ENCODE peak calls at places on chromosomes 4 and X, in five cellular contexts. One of them, this sample, is unnamed.

GRCh38 chr4:183142566-183143545 is 43.8 kb downstream of the WWC2 start:
- DNase-seq in body of pancreas: peak
- DNase-seq in AG10803: peak
- DNase-seq in bronchial epithelial cell: peak
- DNase-seq in brain microvascular endothelial cell: no peak
- DNase-seq in this sample: peak

GRCh38 chr4:28229092-28229491 is 1368.5 kb downstream of the STIM2 start:
- DNase-seq in brain microvascular endothelial cell: no peak
- DNase-seq in AG10803: peak
- DNase-seq in bronchial epithelial cell: peak
- DNase-seq in body of pancreas: no peak
- DNase-seq in this sample: peak

GRCh38 chrX:18889346-18889745 is 94.6 kb downstream of the PHKA2 start:
- DNase-seq in brain microvascular endothelial cell: no peak
- DNase-seq in AG10803: no peak
- DNase-seq in bronchial epithelial cell: no peak
- DNase-seq in body of pancreas: no peak
- DNase-seq in this sample: no peak

GRCh38 chr4:71206763-71207162 is 132.1 kb upstream of the SLC4A4 start:
- DNase-seq in body of pancreas: no peak
- DNase-seq in bronchial epithelial cell: no peak
- DNase-seq in brain microvascular endothelial cell: peak
- DNase-seq in AG10803: peak
- DNase-seq in this sample: peak

GRCh38 chr4:8857682-8858187 is 13.9 kb downstream of the HMX1 start:
- DNase-seq in body of pancreas: no peak
- DNase-seq in brain microvascular endothelial cell: no peak
- DNase-seq in AG10803: no peak
- DNase-seq in bronchial epithelial cell: no peak
- DNase-seq in this sample: no peak

GRCh38 chrX:45449982-45450381 is 249.3 kb upstream of the DIPK2B start:
- DNase-seq in AG10803: peak
- DNase-seq in bronchial epithelial cell: peak
- DNase-seq in body of pancreas: no peak
- DNase-seq in brain microvascular endothelial cell: no peak
- DNase-seq in this sample: peak

GRCh38 chr4:69408451-69408850 is 87.3 kb downstream of the UGT2B4 start:
- DNase-seq in brain microvascular endothelial cell: no peak
- DNase-seq in AG10803: no peak
- DNase-seq in body of pancreas: no peak
- DNase-seq in bronchial epithelial cell: no peak
- DNase-seq in this sample: no peak

GRCh38 chrX:106999002-106999975 is 723 bp downstream of the MORC4 start:
- DNase-seq in brain microvascular endothelial cell: peak
- DNase-seq in bronchial epithelial cell: peak
- DNase-seq in body of pancreas: peak
- DNase-seq in AG10803: peak
- DNase-seq in this sample: peak

GRCh38 chr4:158295053-158295452 is 84.8 kb downstream of the TMEM144 start:
- DNase-seq in body of pancreas: no peak
- DNase-seq in brain microvascular endothelial cell: no peak
- DNase-seq in AG10803: no peak
- DNase-seq in bronchial epithelial cell: no peak
- DNase-seq in this sample: no peak

GRCh38 chr4:37827802-37828321 is 1.4 kb downstream of the PGM2 start:
- DNase-seq in body of pancreas: no peak
- DNase-seq in AG10803: no peak
- DNase-seq in bronchial epithelial cell: no peak
- DNase-seq in brain microvascular endothelial cell: no peak
- DNase-seq in this sample: no peak

GRCh38 chrX:4320436-4320947 is 607.0 kb upstream of the PRKX start:
- DNase-seq in AG10803: no peak
- DNase-seq in bronchial epithelial cell: no peak
- DNase-seq in body of pancreas: no peak
- DNase-seq in brain microvascular endothelial cell: no peak
- DNase-seq in this sample: no peak

GRCh38 chrX:133921764-133922389 is 63.5 kb downstream of the GPC3 start:
- DNase-seq in body of pancreas: peak
- DNase-seq in brain microvascular endothelial cell: peak
- DNase-seq in bronchial epithelial cell: peak
- DNase-seq in AG10803: peak
- DNase-seq in this sample: peak

GRCh38 chrX:97490656-97491055 is 606.9 kb downstream of the RPA4 start:
- DNase-seq in body of pancreas: no peak
- DNase-seq in bronchial epithelial cell: no peak
- DNase-seq in brain microvascular endothelial cell: no peak
- DNase-seq in AG10803: peak
- DNase-seq in this sample: no peak

GRCh38 chr4:5988086-5988845 is 30.0 kb downstream of the C4orf50 start:
- DNase-seq in AG10803: no peak
- DNase-seq in brain microvascular endothelial cell: no peak
- DNase-seq in body of pancreas: no peak
- DNase-seq in bronchial epithelial cell: no peak
- DNase-seq in this sample: no peak

GRCh38 chr4:112516401-112517066 is 554 bp upstream of the NEUROG2 start:
- DNase-seq in bronchial epithelial cell: no peak
- DNase-seq in body of pancreas: peak
- DNase-seq in AG10803: no peak
- DNase-seq in brain microvascular endothelial cell: no peak
- DNase-seq in this sample: no peak

GRCh38 chr4:75344915-75345314 is 169.3 kb downstream of the RCHY1 start:
- DNase-seq in AG10803: peak
- DNase-seq in bronchial epithelial cell: peak
- DNase-seq in brain microvascular endothelial cell: peak
- DNase-seq in body of pancreas: no peak
- DNase-seq in this sample: peak

DNA sequence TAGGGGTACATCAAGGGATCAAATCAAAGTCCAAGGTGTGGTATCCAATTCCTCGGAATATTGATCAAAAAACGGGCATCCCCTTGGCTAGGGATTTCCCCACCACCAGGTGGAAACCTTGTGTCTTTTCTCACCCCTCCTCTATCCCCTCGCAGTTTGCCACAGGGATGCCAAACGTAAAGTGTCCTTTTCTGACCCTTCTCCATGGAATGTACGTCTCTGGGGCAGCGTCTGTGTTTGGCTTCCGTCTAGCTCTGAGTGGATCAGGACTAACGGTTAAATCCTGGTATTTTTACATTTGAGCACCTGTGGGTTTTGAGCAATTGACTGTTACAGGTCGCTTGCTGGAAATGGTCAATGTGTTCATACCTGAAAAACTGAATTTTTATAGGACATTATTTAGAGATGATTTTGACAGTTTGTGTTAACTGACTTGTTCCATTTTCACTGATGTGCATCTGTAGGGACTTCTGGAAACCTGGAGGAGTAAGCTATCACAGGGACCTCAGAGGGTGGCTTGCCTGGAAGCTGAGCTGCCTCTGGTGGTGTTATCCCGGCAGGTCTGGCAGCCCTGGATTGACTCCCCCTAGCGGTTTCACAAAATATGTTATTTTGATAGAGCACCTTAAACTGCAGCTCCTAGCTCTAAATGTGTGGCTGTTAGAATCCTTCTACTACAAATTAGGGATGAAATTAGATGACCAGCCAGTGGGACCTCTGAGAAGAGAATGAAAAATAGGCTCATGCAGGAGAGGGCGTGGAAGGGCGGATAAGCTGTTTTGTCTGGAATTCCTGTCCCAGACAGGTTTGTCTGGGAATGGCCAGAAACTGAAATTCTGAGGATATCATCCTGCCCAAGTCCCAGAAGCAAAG is 8.8 kb upstream of the MGST2 start:
- DNase-seq in body of pancreas: peak
- DNase-seq in AG10803: peak
- DNase-seq in bronchial epithelial cell: peak
- DNase-seq in brain microvascular endothelial cell: peak
- DNase-seq in this sample: peak
- H3K4me3 ChIP-seq in body of pancreas: no peak
- H3K4me3 ChIP-seq in AG10803: no peak
- H3K4me3 ChIP-seq in bronchial epithelial cell: no peak
- H3K4me3 ChIP-seq in brain microvascular endothelial cell: no peak
- H3K4me3 ChIP-seq in this sample: no peak

GRCh38 chr4:150817017-150817416 is 198.1 kb downstream of the LRBA start:
- DNase-seq in brain microvascular endothelial cell: no peak
- DNase-seq in body of pancreas: no peak
- DNase-seq in bronchial epithelial cell: no peak
- DNase-seq in AG10803: no peak
- DNase-seq in this sample: no peak

GRCh38 chr4:150818661-150819060 is 196.4 kb downstream of the LRBA start:
- DNase-seq in body of pancreas: no peak
- DNase-seq in brain microvascular endothelial cell: no peak
- DNase-seq in bronchial epithelial cell: peak
- DNase-seq in AG10803: peak
- DNase-seq in this sample: peak

GRCh38 chr4:150818129-150818528 is 197.0 kb downstream of the LRBA start:
- DNase-seq in brain microvascular endothelial cell: no peak
- DNase-seq in bronchial epithelial cell: no peak
- DNase-seq in AG10803: no peak
- DNase-seq in body of pancreas: no peak
- DNase-seq in this sample: no peak

GRCh38 chr4:150816491-150816890 is 198.6 kb downstream of the LRBA start:
- DNase-seq in AG10803: no peak
- DNase-seq in bronchial epithelial cell: no peak
- DNase-seq in brain microvascular endothelial cell: no peak
- DNase-seq in body of pancreas: no peak
- DNase-seq in this sample: peak

DNA sequence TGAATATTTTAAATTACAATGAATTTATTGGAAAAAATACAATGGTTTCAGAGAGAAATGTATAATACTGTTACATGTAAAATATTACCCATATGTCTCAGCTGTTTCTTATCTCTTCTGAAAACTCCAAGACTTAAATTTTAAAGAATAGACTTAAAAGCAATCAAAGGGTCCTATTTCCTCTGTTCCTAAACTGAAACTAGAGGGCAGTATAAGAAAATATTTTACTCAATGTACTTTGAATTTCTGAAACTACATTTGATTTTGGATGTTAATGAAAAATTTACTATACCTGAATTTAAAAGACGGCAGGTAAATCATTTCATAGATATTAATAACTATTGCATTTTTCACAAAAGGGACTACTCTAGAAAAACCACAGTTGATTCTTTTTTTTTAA is 200.2 kb downstream of the LRBA start:
- DNase-seq in brain microvascular endothelial cell: no peak
- DNase-seq in bronchial epithelial cell: no peak
- DNase-seq in AG10803: no peak
- DNase-seq in body of pancreas: no peak
- DNase-seq in this sample: peak
- TF ChIP-seq CTCF in brain microvascular endothelial cell: no peak
- TF ChIP-seq CTCF in bronchial epithelial cell: no peak
- TF ChIP-seq CTCF in AG10803: no peak
- TF ChIP-seq CTCF in body of pancreas: no peak
- TF ChIP-seq CTCF in this sample: no peak

GRCh38 chr4:26877417-26877816 is 16.8 kb downstream of the STIM2 start:
- DNase-seq in AG10803: no peak
- DNase-seq in body of pancreas: no peak
- DNase-seq in brain microvascular endothelial cell: no peak
- DNase-seq in bronchial epithelial cell: no peak
- DNase-seq in this sample: no peak

GRCh38 chr4:26873391-26874026 is 12.9 kb downstream of the STIM2 start:
- DNase-seq in body of pancreas: peak
- DNase-seq in AG10803: no peak
- DNase-seq in bronchial epithelial cell: no peak
- DNase-seq in brain microvascular endothelial cell: no peak
- DNase-seq in this sample: no peak

GRCh38 chr4:26871611-26872010 is 11.0 kb downstream of the STIM2 start:
- DNase-seq in body of pancreas: no peak
- DNase-seq in AG10803: peak
- DNase-seq in brain microvascular endothelial cell: no peak
- DNase-seq in bronchial epithelial cell: peak
- DNase-seq in this sample: peak

GRCh38 chr4:26870576-26871260 is 10.1 kb downstream of the STIM2 start:
- DNase-seq in AG10803: no peak
- DNase-seq in body of pancreas: no peak
- DNase-seq in brain microvascular endothelial cell: no peak
- DNase-seq in bronchial epithelial cell: no peak
- DNase-seq in this sample: no peak

DNA sequence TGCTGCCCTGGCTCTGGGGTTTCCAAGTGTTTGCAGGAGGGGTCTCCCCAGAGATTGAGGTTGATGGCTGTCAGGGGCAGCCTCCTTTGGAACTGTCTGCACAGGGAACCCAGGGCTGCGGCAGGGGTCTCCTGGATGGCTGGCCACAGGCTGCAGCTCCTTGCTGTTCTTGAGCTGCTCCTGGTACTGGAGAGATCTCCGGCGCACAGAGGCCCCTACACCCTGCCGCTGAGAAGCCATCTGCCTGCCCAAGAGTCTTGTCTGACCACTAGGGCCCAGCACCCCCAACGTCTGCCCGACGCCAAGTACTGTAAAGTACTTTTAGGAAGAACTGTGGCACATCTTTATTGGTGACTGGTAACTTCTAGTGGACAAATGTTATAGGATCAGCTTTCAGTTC is 13.5 kb downstream of the STIM2 start:
- DNase-seq in bronchial epithelial cell: no peak
- DNase-seq in brain microvascular endothelial cell: no peak
- DNase-seq in AG10803: no peak
- DNase-seq in body of pancreas: no peak
- DNase-seq in this sample: no peak
- H3K4me3 ChIP-seq in bronchial epithelial cell: no peak
- H3K4me3 ChIP-seq in brain microvascular endothelial cell: no peak
- H3K4me3 ChIP-seq in AG10803: no peak
- H3K4me3 ChIP-seq in body of pancreas: no peak
- H3K4me3 ChIP-seq in this sample: no peak

GRCh38 chr4:7621252-7621651 is 186.5 kb upstream of the PSAPL1 start:
- DNase-seq in body of pancreas: no peak
- DNase-seq in brain microvascular endothelial cell: no peak
- DNase-seq in AG10803: no peak
- DNase-seq in bronchial epithelial cell: no peak
- DNase-seq in this sample: no peak

GRCh38 chr4:7622371-7622770 is 187.6 kb upstream of the PSAPL1 start:
- DNase-seq in body of pancreas: no peak
- DNase-seq in brain microvascular endothelial cell: no peak
- DNase-seq in AG10803: no peak
- DNase-seq in bronchial epithelial cell: no peak
- DNase-seq in this sample: no peak

GRCh38 chr4:7625073-7625472 is 190.3 kb upstream of the PSAPL1 start:
- DNase-seq in brain microvascular endothelial cell: no peak
- DNase-seq in body of pancreas: no peak
- DNase-seq in AG10803: peak
- DNase-seq in bronchial epithelial cell: no peak
- DNase-seq in this sample: no peak

GRCh38 chr4:7624361-7624760 is 189.6 kb upstream of the PSAPL1 start:
- DNase-seq in body of pancreas: no peak
- DNase-seq in bronchial epithelial cell: no peak
- DNase-seq in brain microvascular endothelial cell: no peak
- DNase-seq in AG10803: peak
- DNase-seq in this sample: no peak

GRCh38 chr4:7623468-7623867 is 188.7 kb upstream of the PSAPL1 start:
- DNase-seq in body of pancreas: no peak
- DNase-seq in AG10803: no peak
- DNase-seq in bronchial epithelial cell: no peak
- DNase-seq in brain microvascular endothelial cell: no peak
- DNase-seq in this sample: no peak
- TF ChIP-seq CTCF in body of pancreas: no peak
- TF ChIP-seq CTCF in AG10803: no peak
- TF ChIP-seq CTCF in bronchial epithelial cell: no peak
- TF ChIP-seq CTCF in brain microvascular endothelial cell: no peak
- TF ChIP-seq CTCF in this sample: no peak